ENCODE peak calls at places on chromosomes 12 and 14, in four cellular contexts. One of them, this sample, is unnamed.

GRCh38 chr12:97148941-97149559 is 242.0 kb downstream of the NEDD1 start:
- DNase-seq in GM12878: no peak
- DNase-seq in IMR-90: peak
- DNase-seq in K562: peak
- DNase-seq in this sample: peak

GRCh38 chr14:56002876-56003625 is 115.2 kb upstream of the PELI2 start:
- DNase-seq in K562: no peak
- DNase-seq in GM12878: peak
- DNase-seq in IMR-90: no peak
- DNase-seq in this sample: no peak

GRCh38 chr12:45209784-45210183 is 6.1 kb upstream of the ANO6 start:
- DNase-seq in GM12878: no peak
- DNase-seq in IMR-90: no peak
- DNase-seq in K562: no peak
- DNase-seq in this sample: no peak

GRCh38 chr12:54360717-54361456 is 3.4 kb downstream of the GPR84 start:
- DNase-seq in GM12878: no peak
- DNase-seq in IMR-90: peak
- DNase-seq in K562: peak
- DNase-seq in this sample: peak

GRCh38 chr12:116595672-116596071 is 36.5 kb downstream of the MAP1LC3B2 start:
- DNase-seq in IMR-90: no peak
- DNase-seq in GM12878: no peak
- DNase-seq in K562: no peak
- DNase-seq in this sample: no peak

GRCh38 chr12:67766370-67766769 is 117.8 kb downstream of the DYRK2 start:
- DNase-seq in IMR-90: peak
- DNase-seq in GM12878: no peak
- DNase-seq in K562: no peak
- DNase-seq in this sample: no peak

GRCh38 chr14:103731481-103731880 is 15.9 kb downstream of the ZFYVE21 start:
- DNase-seq in IMR-90: no peak
- DNase-seq in K562: no peak
- DNase-seq in GM12878: no peak
- DNase-seq in this sample: no peak

GRCh38 chr12:122129131-122129530 is 44.9 kb downstream of the IL31 start:
- DNase-seq in K562: no peak
- DNase-seq in IMR-90: no peak
- DNase-seq in GM12878: no peak
- DNase-seq in this sample: no peak

GRCh38 chr14:101869217-101869616 is 95.2 kb upstream of the DYNC1H1 start:
- DNase-seq in K562: no peak
- DNase-seq in GM12878: no peak
- DNase-seq in IMR-90: no peak
- DNase-seq in this sample: no peak

GRCh38 chr12:119804011-119804641 is 73.0 kb downstream of the CIT start:
- DNase-seq in IMR-90: peak
- DNase-seq in K562: peak
- DNase-seq in GM12878: no peak
- DNase-seq in this sample: peak

GRCh38 chr14:103393687-103394626 is 8.7 kb downstream of the MARK3 start:
- DNase-seq in K562: peak
- DNase-seq in GM12878: no peak
- DNase-seq in IMR-90: peak
- DNase-seq in this sample: no peak

GRCh38 chr12:62603811-62604098 is 137.1 kb downstream of the MON2 start:
- DNase-seq in K562: no peak
- DNase-seq in IMR-90: no peak
- DNase-seq in GM12878: no peak
- DNase-seq in this sample: no peak

GRCh38 chr12:52600941-52601481 is at the start of gene KRT72:
- DNase-seq in GM12878: no peak
- DNase-seq in IMR-90: no peak
- DNase-seq in K562: no peak
- DNase-seq in this sample: no peak
- TF ChIP-seq CHD1 in GM12878: no peak
- TF ChIP-seq CHD1 in IMR-90: no peak
- TF ChIP-seq CHD1 in K562: no peak
- TF ChIP-seq CHD1 in this sample: no peak

GRCh38 chr12:12560587-12561304 is 1.9 kb downstream of the DUSP16 start:
- DNase-seq in IMR-90: peak
- DNase-seq in K562: peak
- DNase-seq in GM12878: peak
- DNase-seq in this sample: no peak
- TF ChIP-seq CEBPB in IMR-90: peak
- TF ChIP-seq CEBPB in K562: peak
- TF ChIP-seq CEBPB in GM12878: no peak
- TF ChIP-seq CEBPB in this sample: peak

DNA sequence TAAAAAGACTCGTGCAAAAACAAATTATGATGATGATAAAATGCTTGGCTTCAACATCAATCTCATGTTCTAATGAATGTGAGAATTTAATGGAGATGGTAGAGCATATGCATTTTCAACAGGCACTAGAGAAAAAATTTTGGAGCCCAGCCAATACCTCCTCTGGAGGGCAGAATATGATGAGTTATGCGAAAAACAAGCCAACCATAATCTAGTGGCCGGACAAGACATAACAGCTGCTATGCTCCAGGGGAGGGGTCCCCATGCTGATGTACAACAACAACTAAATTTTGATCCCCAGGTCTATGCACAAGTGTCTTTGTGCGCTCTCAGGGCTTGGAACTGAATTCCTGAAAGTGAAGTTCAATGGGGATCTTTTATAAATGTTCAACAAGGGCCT is 1197.5 kb downstream of the LRFN5 start:
- DNase-seq in K562: no peak
- DNase-seq in IMR-90: no peak
- DNase-seq in GM12878: no peak
- DNase-seq in this sample: no peak
- TF ChIP-seq CHD1 in K562: no peak
- TF ChIP-seq CHD1 in IMR-90: no peak
- TF ChIP-seq CHD1 in GM12878: no peak
- TF ChIP-seq CHD1 in this sample: no peak

GRCh38 chr14:34203271-34203722 is 252.4 kb upstream of the EGLN3 start:
- DNase-seq in IMR-90: no peak
- DNase-seq in GM12878: no peak
- DNase-seq in K562: no peak
- DNase-seq in this sample: no peak
- TF ChIP-seq CEBPB in IMR-90: no peak
- TF ChIP-seq CEBPB in GM12878: no peak
- TF ChIP-seq CEBPB in K562: no peak
- TF ChIP-seq CEBPB in this sample: no peak

GRCh38 chr14:95255487-95255886 is 64.2 kb downstream of the CLMN start:
- DNase-seq in K562: peak
- DNase-seq in GM12878: no peak
- DNase-seq in IMR-90: peak
- DNase-seq in this sample: peak
- TF ChIP-seq CHD1 in K562: no peak
- TF ChIP-seq CHD1 in GM12878: no peak
- TF ChIP-seq CHD1 in IMR-90: no peak
- TF ChIP-seq CHD1 in this sample: no peak

GRCh38 chr14:90532826-90533525 is 136.1 kb downstream of the CALM1 start:
- DNase-seq in K562: no peak
- DNase-seq in IMR-90: no peak
- DNase-seq in GM12878: no peak
- DNase-seq in this sample: no peak
- TF ChIP-seq CEBPB in K562: no peak
- TF ChIP-seq CEBPB in IMR-90: no peak
- TF ChIP-seq CEBPB in GM12878: no peak
- TF ChIP-seq CEBPB in this sample: no peak

GRCh38 chr12:15662983-15663659 is 126.1 kb downstream of the EPS8 start:
- DNase-seq in GM12878: no peak
- DNase-seq in IMR-90: peak
- DNase-seq in K562: no peak
- DNase-seq in this sample: no peak

GRCh38 chr12:15664491-15664890 is 124.7 kb downstream of the EPS8 start:
- DNase-seq in GM12878: no peak
- DNase-seq in K562: no peak
- DNase-seq in IMR-90: peak
- DNase-seq in this sample: no peak

DNA sequence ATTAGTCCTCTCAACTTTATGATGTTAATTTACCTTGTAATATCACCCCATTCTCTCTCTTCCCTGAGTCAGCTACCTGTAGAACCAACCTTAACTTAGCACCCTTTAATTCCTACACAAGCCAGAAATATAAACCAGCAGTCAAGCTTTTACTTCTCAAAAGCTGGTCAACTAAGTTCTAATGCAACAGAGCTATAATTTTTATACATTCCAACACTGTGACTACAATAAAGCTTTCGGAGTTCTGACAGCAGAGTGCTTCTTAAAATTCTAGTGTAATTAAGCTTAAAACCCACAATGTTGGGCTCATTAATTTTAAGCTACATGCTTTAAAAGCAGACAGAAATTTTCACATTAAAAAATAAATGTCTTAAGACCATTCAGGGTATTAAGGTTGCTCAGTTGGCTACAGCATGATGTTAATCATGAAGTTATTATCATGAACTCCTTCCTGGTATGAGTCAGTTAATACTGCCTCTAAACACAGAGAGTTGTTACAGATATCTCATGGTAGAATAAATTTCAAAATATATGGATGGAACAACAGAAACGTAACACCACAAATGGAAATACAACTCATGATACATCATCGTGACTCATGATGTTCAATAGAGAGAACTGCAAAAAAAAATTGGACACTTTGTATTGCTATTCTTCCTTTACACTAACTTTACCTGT is 126.7 kb downstream of the EPS8 start:
- DNase-seq in GM12878: no peak
- DNase-seq in IMR-90: peak
- DNase-seq in K562: no peak
- DNase-seq in this sample: no peak
- TF ChIP-seq CHD1 in GM12878: no peak
- TF ChIP-seq CHD1 in IMR-90: no peak
- TF ChIP-seq CHD1 in K562: no peak
- TF ChIP-seq CHD1 in this sample: no peak

DNA sequence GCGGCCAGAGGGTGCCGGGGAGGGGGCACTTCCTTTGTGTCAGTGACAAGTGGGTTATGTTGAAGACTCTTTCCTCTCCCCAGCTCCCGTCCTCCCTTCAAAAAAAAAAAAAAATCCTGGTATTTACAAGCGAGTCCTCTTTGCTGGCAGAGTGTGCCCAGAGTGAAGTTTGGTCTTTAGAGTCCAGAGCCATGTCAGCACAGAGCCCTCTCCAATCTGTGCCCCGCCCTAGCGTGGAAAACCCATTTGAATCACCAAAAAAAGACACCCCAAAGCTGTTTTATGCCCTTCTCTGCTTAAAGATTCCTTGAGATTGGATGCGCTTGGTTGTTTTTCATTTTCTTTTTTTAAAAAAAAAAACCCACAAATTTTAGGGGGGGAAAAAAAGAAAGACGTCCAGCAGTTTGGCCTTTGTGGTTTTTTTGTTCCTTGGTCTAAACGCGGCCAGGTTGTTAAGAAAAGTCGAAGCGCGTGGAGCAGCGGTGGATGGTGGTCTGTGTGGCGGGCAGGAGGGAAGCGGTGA is 3.3 kb downstream of the NKX2-1 start:
- DNase-seq in IMR-90: no peak
- DNase-seq in GM12878: no peak
- DNase-seq in K562: no peak
- DNase-seq in this sample: peak
- TF ChIP-seq CEBPB in IMR-90: no peak
- TF ChIP-seq CEBPB in GM12878: no peak
- TF ChIP-seq CEBPB in K562: no peak
- TF ChIP-seq CEBPB in this sample: no peak